ENCODE peak calls at places on chromosomes 11 and 22, in eight cellular contexts. Q, N, Z, G, U, W, X and O are unnamed samples.

GRCh38 chr22:19840059-19840458 is 14.6 kb downstream of the GNB1L start:
- DNase-seq in Q (no peak), G (no peak), N (no peak), Z (no peak), W (no peak), U (no peak), X (no peak), O (no peak)

GRCh38 chr22:42786606-42787356 is 66.1 kb upstream of the A4GALT start:
- DNase-seq in N (no peak), Z (no peak), U (no peak), W (no peak), G (no peak), X (no peak), Q (no peak), O (no peak)

GRCh38 chr11:65362320-65362931 is 7.9 kb downstream of the TIGD3 start:
- DNase-seq in X (no peak), Z (no peak), G (no peak), U (no peak), N (no peak), W (no peak), Q (no peak), O (no peak)

GRCh38 chr22:49340406-49340805 is 487.3 kb downstream of the BRD1 start:
- DNase-seq in G (no peak), U (no peak), Z (no peak), X (no peak), Q (no peak), N (no peak), W (no peak), O (no peak)

GRCh38 chr22:18060646-18061620 is 16.9 kb upstream of the PEX26 start:
- DNase-seq in W (peak; percentile 38), U (peak; percentile 69), X (peak; percentile 60), Q (peak; percentile 62), G (no peak), Z (no peak), N (peak; percentile 14), O (peak; percentile 44)

GRCh38 chr22:24129980-24130379 is 51.3 kb upstream of the SUSD2 start:
- DNase-seq in W (no peak), Z (no peak), N (no peak), G (no peak), U (no peak), X (no peak), Q (no peak), O (no peak)

GRCh38 chr11:24575392-24575791 is 78.5 kb downstream of the LUZP2 start:
- DNase-seq in U (no peak), X (no peak), W (peak; percentile 83), G (no peak), N (peak; percentile 58), Z (no peak), Q (peak; percentile 14), O (no peak)

GRCh38 chr11:95888439-95888838 is 35.5 kb downstream of the MTMR2 start:
- DNase-seq in N (no peak), W (no peak), Q (peak; percentile 35), U (no peak), X (no peak), Z (no peak), G (no peak), O (no peak)

GRCh38 chr11:129324533-129325175 is 51.0 kb upstream of the BARX2 start:
- DNase-seq in Q (peak; percentile 18), Z (no peak), W (no peak), N (no peak), G (no peak), X (peak; percentile 88), U (peak; percentile 48), O (peak; percentile 41)

GRCh38 chr11:1297576-1298473 is 11.6 kb downstream of the TOLLIP start:
- DNase-seq in Q (no peak), Z (no peak), X (no peak), N (no peak), W (no peak), U (no peak), G (no peak), O (no peak)

GRCh38 chr11:15742626-15743243 is 613.6 kb downstream of the SOX6 start:
- DNase-seq in W (peak; percentile 36), N (peak; percentile 13), X (no peak), Q (no peak), U (peak; percentile 50), Z (no peak), G (peak; percentile 12), O (no peak)

GRCh38 chr22:24876700-24877099 is 69.8 kb downstream of the LHFPL7 start:
- DNase-seq in N (no peak), U (no peak), W (no peak), Q (no peak), G (no peak), X (no peak), Z (no peak), O (no peak)

GRCh38 chr11:128802358-128802981 is 64.6 kb downstream of the KCNJ1 start:
- DNase-seq in W (peak; percentile 42), X (peak; percentile 65), Z (peak; percentile 64), U (peak; percentile 70), Q (no peak), N (peak; percentile 47), G (no peak), O (peak; percentile 40)

GRCh38 chr22:41919357-41920224 is 4.7 kb upstream of the SHISA8 start:
- DNase-seq in Z (no peak), U (peak; percentile 85), G (peak; percentile 83), N (peak; percentile 33), W (no peak), X (no peak), Q (peak; percentile 25), O (peak; percentile 81)